ENCODE peak calls at places on chromosomes 4 and X, in nine cellular contexts. L is T-helper 1 cell; H is KBM-7; A is stimulated activated CD8-positive, alpha-beta memory T cell treated with anti-CD3 and anti-CD28 coated beads, Interleukin-7, amount 100 ng/mL, for 4 hours; N is amniotic stem cell; E is DMS53; J is activated CD8-positive, alpha-beta T cell treated with anti-CD3 and anti-CD28 coated beads, Interleukin-2, amount 10 ng/mL, durations not matched to agents 7 days and 5 days; I is CD14-positive monocyte; U is lung. K is an unnamed sample.

GRCh38 chr4:142282870-142283431 is 563.1 kb downstream of the INPP4B start:
- DNase-seq in A (no peak), J (no peak), N (no peak), H (peak; percentile 33), L (no peak), I (no peak), U (no peak), E (peak; percentile 33), K (no peak)

GRCh38 chr4:175536852-175537453 is 275.1 kb downstream of the GPM6A start:
- DNase-seq in N (peak; percentile 72), L (peak; percentile 0), I (no peak), H (peak; percentile 78), J (no peak), U (no peak), E (peak; percentile 76), A (no peak), K (no peak)

GRCh38 chr4:10096201-10096975 is 20.2 kb downstream of the WDR1 start:
- DNase-seq in U (peak; percentile 64), H (peak; percentile 81), A (peak; percentile 81), E (no peak), L (peak; percentile 89), I (peak; percentile 93), J (peak; percentile 89), N (peak; percentile 66), K (no peak)

GRCh38 chrX:128106630-128107029 is 54.4 kb upstream of the ACTRT1 start:
- DNase-seq in H (peak; percentile 54), A (no peak), L (no peak), J (no peak), N (no peak), U (no peak), E (peak; percentile 69), I (no peak), K (no peak)

GRCh38 chr4:16588170-16588569 is 310.3 kb downstream of the LDB2 start:
- DNase-seq in L (no peak), E (no peak), J (no peak), A (no peak), H (no peak), U (no peak), N (no peak), I (no peak), K (no peak)

GRCh38 chrX:9182041-9182440 is 148.1 kb upstream of the FAM9B start:
- DNase-seq in L (no peak), I (no peak), U (no peak), N (no peak), E (no peak), H (no peak), A (no peak), J (no peak), K (no peak)

GRCh38 chr4:127856485-127857447 is 23.9 kb upstream of the PLK4 start:
- DNase-seq in L (no peak), U (no peak), A (no peak), J (no peak), I (no peak), E (no peak), N (peak; percentile 36), H (no peak), K (no peak)

GRCh38 chrX:151177141-151178027 is 1.0 kb downstream of the GPR50 start:
- DNase-seq in I (no peak), L (no peak), U (no peak), E (peak; percentile 52), A (no peak), J (no peak), N (no peak), H (no peak), K (no peak)

GRCh38 chrX:71171110-71171801 is 26.6 kb downstream of the NLGN3 start:
- DNase-seq in N (no peak), A (no peak), E (no peak), H (peak; percentile 86), J (no peak), L (no peak), U (no peak), I (no peak), K (no peak)

GRCh38 chr4:122434285-122434684 is 22.2 kb downstream of the IL2 start:
- DNase-seq in A (no peak), J (no peak), U (no peak), E (no peak), L (no peak), H (no peak), I (no peak), N (no peak), K (no peak)

GRCh38 chr4:103046416-103047290 is 27.1 kb upstream of the SLC9B1 start:
- DNase-seq in N (peak; percentile 18), J (peak; percentile 47), H (peak; percentile 59), A (no peak), L (peak; percentile 51), I (no peak), E (peak; percentile 65), U (no peak), K (no peak)

GRCh38 chr4:87783781-87784180 is 15.6 kb upstream of the IBSP start:
- DNase-seq in H (no peak), J (no peak), E (no peak), A (no peak), I (no peak), L (no peak), N (no peak), U (no peak), K (no peak)

GRCh38 chrX:9533611-9534010 is 68.8 kb downstream of the TBL1X start:
- DNase-seq in L (no peak), H (peak; percentile 60), I (no peak), E (no peak), N (no peak), U (no peak), J (no peak), A (no peak), K (no peak)

GRCh38 chr4:139740531-139741041 is 75.0 kb downstream of the MGST2 start:
- DNase-seq in I (peak; percentile 58), L (no peak), E (peak; percentile 91), U (peak; percentile 52), H (peak; percentile 77), N (peak; percentile 59), J (no peak), A (no peak), K (no peak)

GRCh38 chr4:67573193-67573592 is 14.7 kb downstream of the STAP1 start:
- DNase-seq in E (peak; percentile 69), H (peak; percentile 43), J (no peak), L (no peak), A (no peak), N (no peak), U (no peak), I (no peak), K (no peak)

GRCh38 chrX:97102938-97103337 is 219.2 kb downstream of the RPA4 start:
- DNase-seq in E (no peak), L (no peak), N (no peak), I (no peak), H (peak; percentile 63), A (no peak), U (no peak), J (no peak), K (no peak)

GRCh38 chrX:105837227-105837626 is 14.9 kb downstream of the NRK start:
- DNase-seq in H (no peak), E (peak; percentile 42), U (no peak), I (no peak), N (peak; percentile 58), J (no peak), A (no peak), L (no peak), K (peak; percentile 40)

GRCh38 chrX:555589-556220 is 74.9 kb upstream of the SHOX start:
- DNase-seq in J (no peak), E (no peak), H (no peak), A (no peak), L (no peak), I (no peak), U (peak; percentile 11), N (no peak), K (no peak)

GRCh38 chrX:9166566-9166909 is 132.6 kb upstream of the FAM9B start:
- DNase-seq in J (no peak), L (no peak), A (no peak), N (no peak), U (no peak), H (no peak), I (no peak), E (no peak), K (no peak)

GRCh38 chrX:57918750-57919436 is 8.6 kb upstream of the ZXDA start:
- DNase-seq in H (peak; percentile 74), E (peak; percentile 67), U (no peak), N (no peak), I (no peak), J (no peak), L (peak; percentile 12), A (no peak), K (no peak)

GRCh38 chr4:113633467-113633866 is 128.1 kb downstream of the CAMK2D start:
- DNase-seq in E (no peak), U (no peak), J (no peak), L (no peak), I (no peak), A (no peak), N (no peak), H (no peak), K (no peak)

GRCh38 chr4:152236519-152237056 is 299.3 kb downstream of the FBXW7 start:
- DNase-seq in N (no peak), U (no peak), E (no peak), I (no peak), A (no peak), J (no peak), L (no peak), H (no peak), K (no peak)

GRCh38 chr4:78661923-78662521 is 110.5 kb downstream of the ANXA3 start:
- DNase-seq in E (peak; percentile 62), L (peak; percentile 65), N (no peak), J (no peak), U (no peak), A (no peak), I (no peak), H (no peak), K (no peak)

GRCh38 chr4:124903995-124904722 is 191.6 kb upstream of the ANKRD50 start:
- DNase-seq in J (no peak), N (no peak), L (no peak), I (no peak), H (no peak), U (peak; percentile 37), E (peak; percentile 75), A (no peak), K (no peak)

GRCh38 chr4:32010221-32010620 is 1290.1 kb downstream of the PCDH7 start:
- DNase-seq in I (no peak), E (peak; percentile 72), J (no peak), L (no peak), N (no peak), H (no peak), A (no peak), U (no peak), K (no peak)

GRCh38 chr4:142408003-142408441 is 438.1 kb downstream of the INPP4B start:
- DNase-seq in H (no peak), N (no peak), I (no peak), E (no peak), A (no peak), U (no peak), L (no peak), J (no peak), K (no peak)

GRCh38 chr4:184100297-184100885 is 117.3 kb downstream of the ENPP6 start:
- DNase-seq in I (no peak), H (no peak), A (no peak), L (peak; percentile 17), J (peak; percentile 62), E (peak; percentile 67), U (peak; percentile 70), N (no peak), K (peak; percentile 37)

GRCh38 chr4:2672082-2672481 is 84.1 kb downstream of the TNIP2 start:
- DNase-seq in U (no peak), J (no peak), L (no peak), N (no peak), A (no peak), I (no peak), E (no peak), H (no peak), K (no peak)

GRCh38 chr4:101977096-101977495 is 186.6 kb downstream of the BANK1 start:
- DNase-seq in J (no peak), U (peak; percentile 36), H (no peak), I (no peak), L (no peak), N (peak; percentile 95), A (no peak), E (peak; percentile 24), K (no peak)

GRCh38 chr4:99447079-99447478 is 11.9 kb upstream of the ADH7 start:
- DNase-seq in U (no peak), I (no peak), H (no peak), A (no peak), N (no peak), J (peak; percentile 21), L (peak; percentile 53), E (peak; percentile 70), K (no peak)

GRCh38 chr4:48290146-48290772 is 20.6 kb upstream of the TEC start:
- DNase-seq in I (no peak), U (no peak), A (no peak), L (no peak), E (peak; percentile 82), N (no peak), J (no peak), H (peak; percentile 64), K (no peak)

K was measured in mesothelial cell of epicardium.